ENCODE peak calls at places on chromosome 17, in six cellular contexts. K is dermis blood vessel endothelial cell, P is EL, V is mammary epithelial cell, O is NCI-H1930, L is retina. C is an unnamed sample.

GRCh38 chr17:77494664-77495435 is 354.1 kb downstream of the SEC14L1 start:
- DNase-seq in K (peak), O (peak), V (peak), P (peak), L (peak), C (peak)

GRCh38 chr17:81803728-81804558 is at the start of gene GCGR:
- DNase-seq in O (no peak), K (no peak), L (no peak), P (no peak), V (no peak), C (no peak)

GRCh38 chr17:59454633-59455105 is 110.7 kb upstream of the DHX40 start:
- DNase-seq in P (no peak), V (peak), O (no peak), K (no peak), L (no peak), C (peak)

GRCh38 chr17:75504347-75505151 is 10.8 kb downstream of the CASKIN2 start:
- DNase-seq in V (peak), L (no peak), O (no peak), K (peak), P (no peak), C (peak)

GRCh38 chr17:36525113-36525512 is 9.6 kb downstream of the MYO19 start:
- DNase-seq in P (peak), O (no peak), V (peak), L (no peak), K (no peak), C (peak)

GRCh38 chr17:46270032-46270431 is 24.9 kb upstream of the LRRC37A start:
- DNase-seq in K (no peak), V (no peak), P (no peak), L (no peak), O (no peak), C (no peak)

GRCh38 chr17:68424188-68424587 is 33.1 kb downstream of the WIPI1 start:
- DNase-seq in P (no peak), O (no peak), L (no peak), V (no peak), K (no peak), C (no peak)

GRCh38 chr17:68665373-68665772 is 64.2 kb upstream of the FAM20A start:
- DNase-seq in L (no peak), O (no peak), P (no peak), K (no peak), V (no peak), C (no peak)

GRCh38 chr17:14061666-14062560 is 7.4 kb upstream of the COX10 start:
- DNase-seq in L (no peak), K (peak), O (no peak), P (peak), V (peak), C (peak)

GRCh38 chr17:63538693-63539595 is 11.3 kb upstream of the DCAF7 start:
- DNase-seq in L (no peak), V (no peak), P (no peak), O (no peak), K (no peak), C (no peak)

GRCh38 chr17:45813051-45813731 is 29.1 kb downstream of the CRHR1 start:
- DNase-seq in L (peak), O (no peak), K (peak), V (no peak), P (no peak), C (no peak)

GRCh38 chr17:57377094-57377493 is 120.8 kb downstream of the MSI2 start:
- DNase-seq in K (no peak), V (no peak), L (no peak), O (no peak), P (no peak), C (no peak)

C was measured in PC-3.